ENCODE peak calls at places on chromosomes 12 and 14, in four cellular contexts. D is CD8-positive, alpha-beta T cell; Q is uterus; V is effector memory CD4-positive, alpha-beta T cell. I is an unnamed sample. For H3K27me3 and H3K36me3, the result is how much of the 10 kb centered on the place peaks cover.

GRCh38 chr12:84070311-84070710 is 842.3 kb downstream of the SLC6A15 start:
- DNase-seq in D (no peak), Q (peak), V (no peak), I (no peak)

GRCh38 chr12:65665817-65666216 is 158.5 kb upstream of the HMGA2 start:
- DNase-seq in D (no peak), Q (no peak), V (no peak), I (peak)

GRCh38 chr14:54261283-54261682 is 135.5 kb upstream of the CDKN3 start:
- DNase-seq in D (no peak), Q (no peak), V (no peak), I (peak)

GRCh38 chr14:104290756-104291122 is 152.4 kb downstream of the KIF26A start:
- DNase-seq in D (no peak), Q (no peak), V (no peak), I (no peak)

GRCh38 chr14:91383439-91383838 is 34.2 kb downstream of the CCDC88C start:
- DNase-seq in D (no peak), Q (no peak), V (no peak), I (peak)

GRCh38 chr12:119594772-119595445 is 1.3 kb downstream of the TMEM233 start:
- DNase-seq in D (no peak), Q (no peak), V (no peak), I (no peak)

GRCh38 chr12:105910030-105910429 is 228.7 kb downstream of the NUAK1 start:
- DNase-seq in D (no peak), Q (no peak), V (no peak), I (peak)

GRCh38 chr12:85275359-85275758 is 4.7 kb upstream of the ALX1 start:
- DNase-seq in D (no peak), Q (no peak), V (no peak), I (no peak)

GRCh38 chr14:24063263-24063836 is 8.0 kb upstream of the CPNE6 start:
- DNase-seq in D (no peak), Q (no peak), V (no peak), I (no peak)

GRCh38 chr12:112190626-112191025 is 65.3 kb downstream of the TRAFD1 start:
- DNase-seq in D (no peak), Q (no peak), V (no peak), I (peak)

GRCh38 chr12:88960213-88960878 is 380.1 kb upstream of the KITLG start:
- DNase-seq in D (no peak), Q (no peak), V (no peak), I (peak)

GRCh38 chr12:88958961-88959360 is 378.7 kb upstream of the KITLG start:
- DNase-seq in D (no peak), Q (no peak), V (no peak), I (no peak)

GRCh38 chr12:88955541-88955940 is 375.3 kb upstream of the KITLG start:
- DNase-seq in D (no peak), Q (no peak), V (no peak), I (peak)

GRCh38 chr12:88957358-88957757 is 377.1 kb upstream of the KITLG start:
- DNase-seq in D (no peak), Q (no peak), V (no peak), I (peak)

DNA sequence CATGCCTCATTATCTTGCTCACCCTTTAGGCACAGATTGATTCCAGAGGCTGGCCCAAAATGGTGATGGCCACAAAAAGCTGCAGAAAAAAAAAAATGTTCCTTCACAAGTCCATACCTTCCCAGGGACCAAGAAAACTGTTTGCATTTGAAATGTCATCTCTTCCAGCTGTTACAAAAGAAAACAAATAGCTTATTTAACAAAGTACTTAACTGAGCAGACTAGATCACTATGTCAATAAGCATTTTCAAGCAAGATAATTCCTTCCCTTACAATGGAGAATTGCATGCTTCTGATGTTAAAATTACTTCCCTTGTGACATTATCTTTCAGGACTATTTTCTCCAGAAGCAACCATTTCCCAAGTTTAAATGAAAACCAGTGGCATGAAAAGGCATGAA is 377.9 kb upstream of the KITLG start:
- DNase-seq in D (no peak), Q (no peak), V (no peak), I (no peak)
- H3K27me3 ChIP-seq in D (under half), Q (under half), V (under half), I (under half)

GRCh38 chr12:93571854-93572711 is at the start of gene SOCS2:
- DNase-seq in D (peak), Q (peak), V (no peak), I (no peak)
- H3K36me3 ChIP-seq in D (under half), Q (under half), V (under half), I (under half)

GRCh38 chr12:55041651-55042050 is 21.9 kb downstream of the NEUROD4 start:
- DNase-seq in D (no peak), Q (no peak), V (no peak), I (no peak)

GRCh38 chr12:55044135-55044534 is 24.4 kb downstream of the NEUROD4 start:
- DNase-seq in D (no peak), Q (no peak), V (no peak), I (no peak)

GRCh38 chr12:55039761-55040160 is 20.0 kb downstream of the NEUROD4 start:
- DNase-seq in D (no peak), Q (no peak), V (no peak), I (no peak)

DNA sequence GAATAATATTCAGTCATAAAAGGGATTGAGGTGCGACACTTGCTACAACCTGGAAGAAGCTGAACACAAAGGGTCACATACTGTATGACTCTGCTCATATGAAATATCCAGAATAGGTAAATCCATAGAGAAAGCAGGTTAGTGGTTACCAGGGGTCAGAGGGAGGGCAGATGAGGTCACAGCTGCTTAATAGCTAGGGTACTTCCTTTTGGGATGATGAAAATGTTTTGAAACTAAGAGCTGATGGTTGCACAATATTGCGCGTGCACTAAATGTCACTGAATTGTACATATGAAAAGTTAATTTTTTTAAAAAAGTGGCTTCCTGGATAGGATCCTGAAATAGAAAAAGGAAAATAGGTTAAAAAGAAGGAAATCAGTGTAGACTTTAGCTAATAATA is 23.8 kb downstream of the NEUROD4 start:
- DNase-seq in D (no peak), Q (no peak), V (no peak), I (no peak)
- H3K27me3 ChIP-seq in D (under half), Q (under half), V (under half), I (under half)

DNA sequence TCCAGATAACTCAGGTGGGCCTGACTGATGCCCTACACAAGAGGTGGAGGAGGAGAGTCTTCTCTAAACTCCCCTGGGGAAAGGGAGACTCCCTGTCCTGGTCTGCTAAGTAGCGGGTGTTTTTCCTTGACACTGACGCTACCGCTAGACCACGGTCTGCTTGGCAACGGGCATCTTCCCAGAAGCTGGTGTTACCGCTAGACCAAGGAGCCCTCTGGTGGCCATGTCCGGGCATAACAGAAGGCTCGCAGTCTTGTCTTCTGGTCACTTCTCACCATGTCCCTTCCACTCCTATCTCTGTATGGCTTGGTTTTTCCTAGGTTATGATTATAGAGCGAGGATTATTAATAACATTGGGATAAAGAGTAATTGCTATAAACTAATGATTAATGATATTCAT is 965.5 kb downstream of the TMEM121 start:
- DNase-seq in D (no peak), Q (no peak), V (no peak), I (no peak)
- H3K36me3 ChIP-seq in D (under half), Q (under half), V (under half), I (under half)

GRCh38 chr12:71441350-71441748 is 1.8 kb downstream of the LGR5 start:
- DNase-seq in D (no peak), Q (no peak), V (no peak), I (no peak)
- H3K27me3 ChIP-seq in D (under half), Q (under half), V (under half), I (under half)

GRCh38 chr12:57166971-57167371 is 19.6 kb upstream of the LRP1-AS start:
- DNase-seq in D (peak), Q (peak), V (no peak), I (peak)
- H3K36me3 ChIP-seq in D (under half), Q (under half), V (under half), I (under half)

GRCh38 chr12:113587720-113588119 is 116.0 kb upstream of the LHX5 start:
- DNase-seq in D (no peak), Q (no peak), V (no peak), I (no peak)
- H3K27me3 ChIP-seq in D (under half), Q (under half), V (under half), I (under half)

I was measured in bronchial epithelial cell.